ENCODE peak calls at places on chromosomes 11 and 22, in eight cellular contexts. V, I, Z, G, H, M, R and U are unnamed samples. For H3K9me3, the result is how much of the 10 kb centered on the place peaks cover.

GRCh38 chr11:80733776-80734175 is 1292.9 kb upstream of the TENM4 start:
- DNase-seq in V (no peak), I (no peak), Z (no peak), H (no peak), G (no peak), R (no peak), M (no peak), U (no peak)

GRCh38 chr22:27381960-27382742 is 419.4 kb downstream of the MN1 start:
- DNase-seq in H (no peak), Z (peak), M (no peak), V (no peak), G (no peak), I (no peak), R (peak), U (no peak)

GRCh38 chr11:12066056-12066798 is 44.2 kb upstream of the MICAL2 start:
- DNase-seq in R (no peak), V (peak), G (peak), I (no peak), Z (no peak), M (peak), H (no peak), U (peak)

GRCh38 chr11:117097567-117098268 is 510 bp downstream of the SIK3 start:
- DNase-seq in H (peak), M (peak), I (peak), Z (peak), R (peak), G (peak), V (peak), U (no peak)

GRCh38 chr11:24324211-24324610 is 172.6 kb upstream of the LUZP2 start:
- DNase-seq in I (no peak), R (no peak), G (peak), V (peak), H (no peak), Z (no peak), M (no peak), U (no peak)

GRCh38 chr22:38870791-38871359 is 1.1 kb downstream of the CBX6 start:
- DNase-seq in I (no peak), G (no peak), Z (peak), V (peak), M (no peak), R (no peak), H (no peak), U (no peak)

GRCh38 chr11:65887026-65887722 is 1.1 kb downstream of the FIBP start:
- DNase-seq in I (no peak), G (peak), M (no peak), R (no peak), H (no peak), Z (no peak), V (peak), U (no peak)

GRCh38 chr11:112513936-112514716 is 253.5 kb upstream of the PLET1 start:
- DNase-seq in G (no peak), V (no peak), I (peak), M (no peak), H (no peak), R (no peak), Z (no peak), U (no peak)

GRCh38 chr22:26986051-26986881 is 328.9 kb downstream of the MIAT start:
- DNase-seq in M (no peak), H (no peak), I (peak), G (no peak), Z (peak), V (no peak), R (no peak), U (no peak)

GRCh38 chr11:2827256-2827655 is 58.3 kb downstream of the CDKN1C start:
- DNase-seq in V (peak), I (no peak), H (no peak), G (no peak), M (no peak), R (no peak), Z (no peak), U (no peak)

GRCh38 chr22:30947821-30948454 is 20.6 kb downstream of the MORC2 start:
- DNase-seq in V (peak), I (peak), G (peak), H (peak), M (peak), R (peak), Z (peak), U (peak)

GRCh38 chr11:114317738-114318137 is 21.5 kb downstream of the NNMT start:
- DNase-seq in I (peak), G (peak), V (peak), Z (peak), H (peak), M (peak), R (peak), U (peak)

GRCh38 chr22:42655693-42656092 is 6.5 kb upstream of the CYB5R3 start:
- DNase-seq in V (no peak), H (peak), R (peak), I (no peak), Z (no peak), G (no peak), M (no peak), U (no peak)
- H3K9me3 ChIP-seq in V (under half), H (under half), R (under half), I (under half), Z (under half), G (under half), M (under half), U (under half)

DNA sequence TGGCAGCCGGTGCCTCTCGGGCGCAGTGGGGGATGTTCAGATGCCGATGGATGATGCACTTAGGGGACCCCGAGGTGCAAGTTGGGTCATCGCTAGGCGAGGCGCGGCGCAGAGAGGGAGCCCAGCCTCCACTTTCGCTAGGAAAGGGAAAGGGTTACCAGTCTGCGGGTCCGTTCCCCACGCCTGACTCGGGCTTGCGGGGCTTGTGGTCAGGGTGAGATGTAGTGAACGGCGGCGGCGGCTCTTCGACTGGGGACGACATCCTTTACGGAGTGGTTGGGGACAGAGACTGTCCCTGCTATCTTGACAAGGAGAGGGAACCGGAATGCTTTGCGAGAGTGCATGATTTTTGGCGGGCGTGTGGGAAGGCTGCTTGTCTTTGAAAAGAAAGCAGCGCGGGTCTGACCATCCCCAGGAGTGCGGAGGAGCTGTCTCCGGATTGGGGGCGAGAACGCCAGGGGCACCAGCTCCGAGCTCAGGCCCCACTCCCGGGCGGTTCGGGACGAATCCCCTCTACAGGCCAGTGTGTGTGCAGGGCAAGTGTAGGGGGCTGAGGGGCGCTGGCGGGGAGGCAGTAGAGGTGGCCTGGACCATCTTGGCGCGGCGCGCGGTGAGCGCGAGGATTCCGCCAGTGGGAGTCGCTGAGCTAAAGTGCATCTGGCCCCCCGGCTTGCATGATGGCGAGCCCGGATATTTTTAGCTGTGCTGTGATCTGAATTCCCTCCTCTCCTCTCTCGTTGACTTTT is 1.1 kb downstream of the FAT3 start:
- DNase-seq in V (peak), I (peak), R (no peak), Z (peak), G (no peak), H (no peak), M (peak), U (no peak)
- TF ChIP-seq EZH2phosphoT487 in V (peak), I (no peak), R (no peak), Z (no peak), G (no peak), H (no peak), M (no peak), U (no peak)

GRCh38 chr11:55732936-55733335 is 40.3 kb upstream of the OR5D13 start:
- DNase-seq in Z (no peak), I (no peak), M (no peak), V (no peak), G (no peak), R (no peak), H (no peak), U (no peak)
- H3K9me3 ChIP-seq in Z (under half), I (under half), M (under half), V (under half), G (under half), R (under half), H (under half), U (under half)

GRCh38 chr11:125494987-125495725 is 909 bp downstream of the FEZ1 start:
- DNase-seq in H (no peak), Z (peak), V (peak), I (peak), M (peak), G (no peak), R (no peak), U (no peak)
- TF ChIP-seq EZH2phosphoT487 in H (no peak), Z (no peak), V (no peak), I (no peak), M (peak), G (no peak), R (no peak), U (no peak)

GRCh38 chr22:48089601-48090331 is 1327.3 kb downstream of the TBC1D22A start:
- DNase-seq in I (no peak), M (peak), V (peak), Z (no peak), H (no peak), R (no peak), G (peak), U (no peak)
- H3K9me3 ChIP-seq in I (under half), M (under half), V (under half), Z (under half), H (under half), R (under half), G (under half), U (under half)

GRCh38 chr11:124746621-124747243 is 5.3 kb downstream of the VSIG2 start:
- DNase-seq in R (peak), I (peak), G (peak), V (peak), H (peak), Z (peak), M (peak), U (peak)
- TF ChIP-seq EZH2phosphoT487 in R (no peak), I (no peak), G (no peak), V (no peak), H (no peak), Z (no peak), M (no peak), U (no peak)

GRCh38 chr11:50102916-50103315 is 70.2 kb downstream of the OR4C45 start:
- DNase-seq in I (no peak), V (no peak), H (no peak), G (no peak), M (no peak), Z (no peak), R (no peak), U (no peak)
- H3K9me3 ChIP-seq in I (under half), V (under half), H (under half), G (under half), M (under half), Z (under half), R (under half), U (under half)